ENCODE peak calls at places on chromosomes 1 and 21, in six cellular contexts. S, T, K, H, M and J are unnamed samples.

GRCh38 chr1:203559523-203559922 is 65.6 kb downstream of the OPTC start:
- DNase-seq in S (no peak), T (no peak), K (peak; percentile 90), H (no peak), M (no peak), J (no peak)

GRCh38 chr1:22275626-22276395 is 132.9 kb upstream of the WNT4 start:
- DNase-seq in S (peak; percentile 67), T (peak; percentile 83), K (peak; percentile 68), H (no peak), M (peak; percentile 42), J (peak; percentile 68)

GRCh38 chr1:153790996-153791855 is 16.0 kb downstream of the SLC27A3 start:
- DNase-seq in S (no peak), T (no peak), K (peak; percentile 91), H (no peak), M (no peak), J (no peak)

GRCh38 chr1:116556289-116557006 is 14.4 kb downstream of the CD58 start:
- DNase-seq in S (no peak), T (peak; percentile 63), K (peak; percentile 99), H (peak; percentile 89), M (peak; percentile 49), J (no peak)

GRCh38 chr1:239250353-239251035 is 135.9 kb upstream of the CHRM3 start:
- DNase-seq in S (no peak), T (no peak), K (no peak), H (no peak), M (no peak), J (peak; percentile 1)

GRCh38 chr1:39144943-39145650 is 59.4 kb upstream of the MACF1 start:
- DNase-seq in S (no peak), T (no peak), K (no peak), H (no peak), M (no peak), J (no peak)

GRCh38 chr1:50750021-50750619 is 209.9 kb downstream of the FAF1 start:
- DNase-seq in S (no peak), T (no peak), K (peak; percentile 60), H (no peak), M (no peak), J (peak; percentile 11)

GRCh38 chr1:14804626-14805025 is 206.1 kb downstream of the KAZN start:
- DNase-seq in S (no peak), T (no peak), K (peak; percentile 23), H (no peak), M (no peak), J (no peak)

GRCh38 chr21:35172231-35172630 is 123.1 kb upstream of the RUNX1 start:
- DNase-seq in S (no peak), T (no peak), K (no peak), H (no peak), M (no peak), J (no peak)

GRCh38 chr1:16006010-16006409 is 2.0 kb downstream of the SRARP start:
- DNase-seq in S (no peak), T (no peak), K (no peak), H (no peak), M (no peak), J (no peak)

GRCh38 chr1:88327391-88328267 is 356.4 kb upstream of the PKN2 start:
- DNase-seq in S (no peak), T (no peak), K (peak; percentile 92), H (no peak), M (no peak), J (peak; percentile 82)

GRCh38 chr1:16155537-16156410 is at the start of gene EPHA2:
- DNase-seq in S (peak; percentile 85), T (peak; percentile 94), K (peak; percentile 88), H (no peak), M (peak; percentile 90), J (peak; percentile 96)

GRCh38 chr1:93503816-93504215 is 55.9 kb downstream of the FNBP1L start:
- DNase-seq in S (no peak), T (no peak), K (no peak), H (no peak), M (no peak), J (no peak)

GRCh38 chr21:14736162-14736561 is 190.0 kb upstream of the SAMSN1 start:
- DNase-seq in S (no peak), T (no peak), K (no peak), H (no peak), M (no peak), J (no peak)

GRCh38 chr1:234601217-234602017 is 8.6 kb downstream of the IRF2BP2 start:
- DNase-seq in S (no peak), T (no peak), K (peak; percentile 77), H (no peak), M (no peak), J (peak; percentile 63)

GRCh38 chr1:37858931-37859506 is 373 bp downstream of the MTF1 start:
- DNase-seq in S (no peak), T (peak; percentile 80), K (peak; percentile 73), H (no peak), M (no peak), J (peak; percentile 60)

GRCh38 chr1:6392880-6393399 is 627 bp downstream of the ACOT7 start:
- DNase-seq in S (no peak), T (no peak), K (peak; percentile 69), H (no peak), M (no peak), J (peak; percentile 41)

GRCh38 chr1:237568955-237569354 is 321.8 kb downstream of the ZP4 start:
- DNase-seq in S (no peak), T (no peak), K (no peak), H (no peak), M (no peak), J (no peak)

GRCh38 chr1:166905136-166905535 is 29.1 kb upstream of the TADA1 start:
- DNase-seq in S (no peak), T (no peak), K (peak; percentile 17), H (no peak), M (no peak), J (no peak)

GRCh38 chr1:110056284-110056680 is 14.2 kb downstream of the ALX3 start:
- DNase-seq in S (no peak), T (no peak), K (peak; percentile 79), H (no peak), M (no peak), J (no peak)

GRCh38 chr1:201466492-201466891 is 2.5 kb downstream of the PHLDA3 start:
- DNase-seq in S (no peak), T (no peak), K (peak; percentile 68), H (no peak), M (no peak), J (no peak)

GRCh38 chr1:209205039-209205438 is 378.5 kb upstream of the CAMK1G start:
- DNase-seq in S (no peak), T (no peak), K (no peak), H (no peak), M (no peak), J (no peak)

GRCh38 chr21:40118527-40118926 is 251.3 kb downstream of the PCP4 start:
- DNase-seq in S (no peak), T (peak; percentile 23), K (no peak), H (no peak), M (no peak), J (no peak)

GRCh38 chr1:185934476-185935189 is 200.4 kb downstream of the HMCN1 start:
- DNase-seq in S (no peak), T (no peak), K (peak; percentile 82), H (no peak), M (no peak), J (peak; percentile 71)

GRCh38 chr1:150259758-150260669 is 2.4 kb downstream of the CA14 start:
- DNase-seq in S (peak; percentile 54), T (no peak), K (no peak), H (no peak), M (no peak), J (peak; percentile 45)

GRCh38 chr1:112674440-112674985 is at the start of gene MOV10:
- DNase-seq in S (peak; percentile 76), T (peak; percentile 92), K (peak; percentile 84), H (peak; percentile 95), M (peak; percentile 76), J (peak; percentile 80)

GRCh38 chr1:154808261-154808908 is 61.7 kb downstream of the KCNN3 start:
- DNase-seq in S (no peak), T (no peak), K (no peak), H (no peak), M (peak; percentile 27), J (no peak)

GRCh38 chr1:43104027-43104763 is 67.9 kb downstream of the EBNA1BP2 start:
- DNase-seq in S (no peak), T (no peak), K (no peak), H (no peak), M (no peak), J (no peak)

GRCh38 chr1:43107664-43108063 is 64.4 kb downstream of the EBNA1BP2 start:
- DNase-seq in S (no peak), T (no peak), K (no peak), H (no peak), M (no peak), J (no peak)

GRCh38 chr1:43108080-43108479 is 64.0 kb downstream of the EBNA1BP2 start:
- DNase-seq in S (no peak), T (no peak), K (no peak), H (no peak), M (no peak), J (no peak)
- H3K9me3 ChIP-seq in S (peaks cover 23% of the 10 kb centered on the region), T (no peaks in the 10 kb centered on the region), K (no peaks in the 10 kb centered on the region), H (peaks cover 8% of the 10 kb centered on the region), M (no peaks in the 10 kb centered on the region), J (no peaks in the 10 kb centered on the region)

DNA sequence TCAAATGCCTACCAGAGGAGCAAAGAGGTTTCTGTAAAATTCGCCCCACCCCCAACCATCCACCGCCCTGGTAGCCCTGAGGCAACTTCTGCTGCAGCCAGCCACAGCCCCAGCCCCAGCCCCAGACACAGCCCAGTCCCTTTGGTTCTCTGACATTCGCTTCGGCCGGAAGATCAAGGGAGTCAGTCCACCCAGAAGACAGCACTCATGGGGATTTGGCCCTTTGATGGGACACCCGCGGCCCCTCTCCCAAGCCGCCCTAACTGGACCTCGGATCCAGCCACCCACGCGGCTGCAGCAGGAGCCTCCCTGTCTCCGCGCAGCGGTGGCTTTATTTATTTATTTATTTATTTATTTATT is 3881.0 kb downstream of the SRGAP2C start:
- DNase-seq in S (no peak), T (peak; percentile 48), K (no peak), H (no peak), M (no peak), J (no peak)
- H3K9me3 ChIP-seq in S (peaks cover 64% of the 10 kb centered on the region), T (no peaks in the 10 kb centered on the region), K (no peaks in the 10 kb centered on the region), H (peaks cover 20% of the 10 kb centered on the region), M (no peaks in the 10 kb centered on the region), J (peaks cover 7% of the 10 kb centered on the region)

DNA sequence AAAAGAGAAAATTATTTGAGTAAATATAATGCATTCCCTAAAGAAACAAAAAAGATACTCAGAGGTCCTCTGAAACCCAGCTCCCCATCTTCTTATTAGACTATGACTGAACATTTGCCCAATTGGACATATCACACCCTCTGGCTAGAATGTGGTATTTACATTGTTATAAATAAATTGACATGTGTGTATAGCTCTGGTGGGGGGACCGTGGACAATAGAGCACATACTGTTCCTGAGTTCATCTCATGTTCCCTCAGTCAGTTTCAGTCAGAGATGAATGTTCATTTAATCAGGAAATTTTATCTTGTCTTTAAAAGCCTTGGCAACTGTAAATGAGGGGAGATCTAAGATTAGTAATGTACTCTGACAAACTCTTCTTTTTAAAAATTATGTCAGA is 459.3 kb upstream of the ADAMTS5 start:
- DNase-seq in S (no peak), T (no peak), K (peak; percentile 3), H (no peak), M (no peak), J (no peak)
- H3K9me3 ChIP-seq in S (no peaks in the 10 kb centered on the region), T (no peaks in the 10 kb centered on the region), K (no peaks in the 10 kb centered on the region), H (no peaks in the 10 kb centered on the region), M (no peaks in the 10 kb centered on the region), J (no peaks in the 10 kb centered on the region)

DNA sequence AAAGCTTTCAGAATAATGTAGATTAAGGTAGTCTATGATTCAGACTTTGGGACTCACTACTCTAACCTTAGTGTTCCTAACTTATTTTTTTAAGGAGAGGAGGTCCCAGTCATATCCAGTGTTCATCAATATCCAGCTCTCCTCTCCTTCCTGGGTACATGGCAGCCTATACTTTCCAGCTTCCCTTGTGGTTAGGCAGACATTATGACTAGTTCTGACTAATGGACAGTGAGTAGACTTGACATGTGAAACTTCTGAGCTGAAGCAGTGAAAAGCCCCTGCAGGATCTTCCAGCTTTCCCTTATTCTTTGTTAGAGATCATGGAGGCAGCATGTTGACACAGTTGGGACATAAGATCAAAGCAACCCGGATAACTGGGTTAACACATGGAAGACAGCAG is 144.2 kb downstream of the PTPRU start:
- DNase-seq in S (no peak), T (no peak), K (peak; percentile 57), H (no peak), M (no peak), J (no peak)
- H3K9me3 ChIP-seq in S (peaks cover 32% of the 10 kb centered on the region), T (no peaks in the 10 kb centered on the region), K (no peaks in the 10 kb centered on the region), H (peaks cover 18% of the 10 kb centered on the region), M (no peaks in the 10 kb centered on the region), J (no peaks in the 10 kb centered on the region)